ENCODE peak calls at places on chromosome 18, in seven cellular contexts. E is A549, V is lower leg skin, U is spleen, F is thyroid gland, X is ovary, J is gastrocnemius medialis. G is an unnamed sample.
A peak's percentile ranks its signal among the peaks of the same experiment; 100 is the strongest.

GRCh38 chr18:40687401-40687800 is 1267.6 kb upstream of the PIK3C3 start:
- DNase-seq in E (no peak), V (no peak), U (no peak), F (no peak), X (no peak), J (no peak), G (no peak)

GRCh38 chr18:49399003-49399402 is 61.4 kb downstream of the DYM start:
- DNase-seq in E (no peak), V (peak; percentile 21), U (no peak), F (no peak), X (no peak), J (no peak), G (peak; percentile 24)

GRCh38 chr18:10094154-10094553 is 180.3 kb downstream of the VAPA start:
- DNase-seq in E (no peak), V (no peak), U (no peak), F (no peak), X (no peak), J (no peak), G (no peak)

GRCh38 chr18:48007955-48008701 is 77.7 kb upstream of the SMAD2 start:
- DNase-seq in E (peak; percentile 71), V (no peak), U (peak; percentile 88), F (peak; percentile 78), X (peak; percentile 77), J (peak; percentile 32), G (peak; percentile 84)

GRCh38 chr18:49335677-49336076 is 124.8 kb downstream of the DYM start:
- DNase-seq in E (no peak), V (no peak), U (no peak), F (no peak), X (no peak), J (no peak), G (no peak)

GRCh38 chr18:22713511-22713910 is 219.6 kb upstream of the RBBP8 start:
- DNase-seq in E (no peak), V (no peak), U (no peak), F (no peak), X (no peak), J (no peak), G (no peak)

GRCh38 chr18:40249390-40250080 is 1705.5 kb upstream of the PIK3C3 start:
- DNase-seq in E (no peak), V (no peak), U (no peak), F (no peak), X (no peak), J (no peak), G (no peak)

GRCh38 chr18:8870528-8870927 is 165.2 kb downstream of the MTCL1 start:
- DNase-seq in E (no peak), V (no peak), U (no peak), F (no peak), X (no peak), J (no peak), G (no peak)

GRCh38 chr18:46891742-46892214 is 25.5 kb downstream of the PIAS2 start:
- DNase-seq in E (no peak), V (no peak), U (no peak), F (no peak), X (no peak), J (no peak), G (no peak)

GRCh38 chr18:58862851-58863538 is 1.7 kb upstream of the ZNF532 start:
- DNase-seq in E (peak; percentile 25), V (no peak), U (peak; percentile 82), F (peak; percentile 33), X (peak; percentile 68), J (peak; percentile 28), G (no peak)

GRCh38 chr18:11516988-11517630 is 92.3 kb upstream of the SLC35G4 start:
- DNase-seq in E (no peak), V (no peak), U (no peak), F (no peak), X (no peak), J (no peak), G (no peak)

GRCh38 chr18:58547864-58548263 is 81.0 kb downstream of the ALPK2 start:
- DNase-seq in E (no peak), V (no peak), U (no peak), F (no peak), X (no peak), J (no peak), G (no peak)

GRCh38 chr18:11310476-11311086 is 161.2 kb upstream of the PIEZO2 start:
- DNase-seq in E (peak; percentile 13), V (no peak), U (no peak), F (peak; percentile 46), X (no peak), J (peak; percentile 64), G (peak; percentile 64)

GRCh38 chr18:21682276-21683051 is 22.1 kb downstream of the ABHD3 start:
- DNase-seq in E (no peak), V (no peak), U (no peak), F (peak; percentile 58), X (no peak), J (no peak), G (no peak)

GRCh38 chr18:58615150-58616132 is 13.4 kb downstream of the ALPK2 start:
- DNase-seq in E (no peak), V (no peak), U (no peak), F (no peak), X (no peak), J (peak; percentile 42), G (no peak)

GRCh38 chr18:4639628-4640310 is 184.7 kb upstream of the DLGAP1 start:
- DNase-seq in E (no peak), V (no peak), U (no peak), F (no peak), X (no peak), J (no peak), G (no peak)

GRCh38 chr18:48032876-48033769 is 102.7 kb upstream of the SMAD2 start:
- DNase-seq in E (no peak), V (no peak), U (peak; percentile 40), F (no peak), X (no peak), J (no peak), G (no peak)

GRCh38 chr18:21740474-21740723 is 193 bp upstream of the MIB1 start:
- DNase-seq in E (peak; percentile 65), V (peak; percentile 97), U (peak; percentile 99), F (peak; percentile 100), X (no peak), J (peak; percentile 97), G (no peak)

GRCh38 chr18:3395466-3395865 is 54.5 kb upstream of the TGIF1 start:
- DNase-seq in E (no peak), V (no peak), U (no peak), F (no peak), X (no peak), J (no peak), G (no peak)

GRCh38 chr18:49849331-49850217 is 36.2 kb upstream of the ACAA2 start:
- DNase-seq in E (peak; percentile 92), V (no peak), U (no peak), F (peak; percentile 90), X (peak; percentile 44), J (no peak), G (peak; percentile 34)

GRCh38 chr18:58117685-58118403 is 73.8 kb downstream of the NEDD4L start:
- DNase-seq in E (peak; percentile 69), V (no peak), U (no peak), F (peak; percentile 65), X (peak; percentile 43), J (no peak), G (peak; percentile 72)

GRCh38 chr18:46373787-46374186 is 269.6 kb downstream of the HAUS1 start:
- DNase-seq in E (no peak), V (no peak), U (no peak), F (no peak), X (no peak), J (no peak), G (no peak)

DNA sequence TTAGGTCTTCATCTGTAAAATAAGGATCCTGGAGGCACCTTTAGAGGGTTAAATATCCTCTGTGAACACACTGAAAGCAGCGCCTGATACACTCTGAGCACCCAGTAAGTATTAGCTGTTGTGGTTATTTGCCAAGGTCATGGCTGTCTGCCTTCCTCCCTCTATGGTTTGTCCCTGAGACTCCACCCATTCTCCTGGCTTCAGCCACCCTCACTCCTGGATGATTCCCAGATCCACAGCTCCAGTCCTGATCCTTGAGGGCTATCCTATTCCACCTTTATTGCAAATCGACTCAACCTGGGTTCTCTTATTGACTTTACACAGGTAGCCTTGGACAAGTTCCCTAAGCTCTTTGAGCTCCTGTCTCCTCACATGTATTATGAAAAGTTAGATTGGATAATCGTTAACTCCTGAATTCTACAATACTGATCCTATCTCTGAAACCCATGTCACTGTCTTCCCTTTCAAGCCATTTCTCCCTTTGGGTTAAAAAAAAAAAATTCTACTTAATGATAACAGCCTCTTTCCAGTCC is 162.3 kb downstream of the LAMA3 start:
- DNase-seq in E (no peak), V (no peak), U (no peak), F (no peak), X (no peak), J (no peak), G (peak; percentile 24)
- TF ChIP-seq POLR2A in E (no peak), V (no peak), U (no peak), F (no peak), X (no peak), J (no peak), G (no peak)

DNA sequence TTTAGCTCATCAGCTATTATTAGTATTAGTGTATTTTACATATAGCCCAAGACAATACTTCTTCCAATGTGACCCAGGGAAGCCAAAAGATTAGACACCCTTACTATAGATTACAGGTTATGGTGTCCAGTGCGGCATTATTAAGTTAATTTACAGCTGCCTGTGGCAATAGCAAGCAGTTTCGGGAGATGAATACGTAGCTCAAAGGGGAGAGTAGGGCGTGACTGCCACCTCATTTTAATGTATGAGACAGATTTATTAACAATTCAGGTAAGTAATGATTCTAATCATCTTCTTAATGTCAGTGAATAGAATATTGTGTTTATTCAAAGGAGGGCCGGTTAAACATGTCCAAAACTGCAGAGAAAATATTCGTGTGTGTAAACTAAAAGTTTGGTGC is 6.8 kb upstream of the DSG3 start:
- DNase-seq in E (no peak), V (no peak), U (no peak), F (no peak), X (no peak), J (no peak), G (no peak)
- TF ChIP-seq POLR2A in E (no peak), V (no peak), U (no peak), F (no peak), X (no peak), J (no peak), G (no peak)

DNA sequence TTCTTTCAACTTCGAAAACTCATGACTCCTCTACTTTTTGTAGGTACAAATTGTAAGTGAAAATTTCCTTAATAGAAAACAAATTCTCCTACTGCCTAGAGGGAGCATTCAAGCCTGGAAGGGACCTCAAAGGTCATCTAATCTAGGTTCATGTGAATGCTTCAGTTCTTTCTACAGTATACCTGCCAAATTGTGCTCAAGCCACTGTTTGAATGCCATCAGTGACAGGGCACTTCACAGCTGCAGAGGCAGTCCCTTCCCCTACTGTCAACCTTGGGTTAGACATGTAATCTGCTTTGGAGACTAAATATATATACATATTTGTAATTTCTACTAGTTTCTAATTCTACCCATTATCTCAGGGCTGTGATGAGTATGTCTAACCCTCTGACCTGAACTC is 681.3 kb upstream of the CDH2 start:
- DNase-seq in E (no peak), V (no peak), U (no peak), F (no peak), X (no peak), J (no peak), G (no peak)
- TF ChIP-seq POLR2A in E (no peak), V (no peak), U (no peak), F (no peak), X (no peak), J (no peak), G (no peak)

DNA sequence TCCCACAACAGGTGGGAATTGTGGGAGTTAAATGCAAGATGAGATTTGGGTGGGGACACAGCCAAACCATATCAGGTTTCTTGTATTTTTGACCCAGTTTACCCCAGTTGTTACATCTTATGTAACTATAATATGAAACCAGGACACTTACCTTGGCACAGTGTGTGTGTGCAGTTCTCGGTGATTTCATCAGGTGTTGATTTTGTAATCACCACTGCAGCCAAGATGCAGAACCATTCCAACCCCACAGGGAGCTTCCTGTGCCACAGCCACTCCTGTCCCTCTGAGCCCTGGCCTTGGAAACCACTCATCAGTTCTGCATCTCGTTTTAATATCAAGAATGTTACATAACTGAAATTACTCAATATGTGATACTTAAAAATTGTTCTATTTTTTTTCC is 31.8 kb downstream of the ATP9B start:
- DNase-seq in E (no peak), V (no peak), U (no peak), F (no peak), X (no peak), J (peak; percentile 89), G (no peak)
- TF ChIP-seq POLR2A in E (no peak), V (no peak), U (no peak), F (no peak), X (no peak), J (no peak), G (no peak)